ENCODE peak calls at places on chromosome 13, in seven cellular contexts. One of them, this sample, is unnamed.

GRCh38 chr13:93080166-93080565 is 146.4 kb upstream of the GPC6 start:
- DNase-seq in bronchial epithelial cell: no peak
- DNase-seq in AG10803: no peak
- DNase-seq in neural progenitor cell: no peak
- DNase-seq in fibroblast of mammary gland: no peak
- DNase-seq in ascending aorta: no peak
- DNase-seq in heart right ventricle: no peak
- DNase-seq in this sample: no peak

GRCh38 chr13:34671136-34671535 is 270.9 kb upstream of the NBEA start:
- DNase-seq in fibroblast of mammary gland: no peak
- DNase-seq in neural progenitor cell: no peak
- DNase-seq in AG10803: peak
- DNase-seq in ascending aorta: no peak
- DNase-seq in heart right ventricle: no peak
- DNase-seq in bronchial epithelial cell: no peak
- DNase-seq in this sample: no peak

GRCh38 chr13:94987869-94988268 is 275.5 kb upstream of the SOX21 start:
- DNase-seq in bronchial epithelial cell: peak
- DNase-seq in neural progenitor cell: no peak
- DNase-seq in heart right ventricle: no peak
- DNase-seq in ascending aorta: no peak
- DNase-seq in fibroblast of mammary gland: peak
- DNase-seq in AG10803: no peak
- DNase-seq in this sample: no peak

GRCh38 chr13:36752673-36753072 is 66.3 kb upstream of the RFXAP start:
- DNase-seq in bronchial epithelial cell: no peak
- DNase-seq in heart right ventricle: no peak
- DNase-seq in fibroblast of mammary gland: peak
- DNase-seq in AG10803: no peak
- DNase-seq in ascending aorta: no peak
- DNase-seq in neural progenitor cell: no peak
- DNase-seq in this sample: no peak

GRCh38 chr13:89205856-89206255 is 1534.7 kb downstream of the SLITRK5 start:
- DNase-seq in neural progenitor cell: no peak
- DNase-seq in heart right ventricle: no peak
- DNase-seq in fibroblast of mammary gland: no peak
- DNase-seq in bronchial epithelial cell: peak
- DNase-seq in ascending aorta: no peak
- DNase-seq in AG10803: no peak
- DNase-seq in this sample: no peak

GRCh38 chr13:78317030-78317429 is 286.3 kb downstream of the POU4F1 start:
- DNase-seq in fibroblast of mammary gland: no peak
- DNase-seq in bronchial epithelial cell: no peak
- DNase-seq in heart right ventricle: no peak
- DNase-seq in ascending aorta: no peak
- DNase-seq in AG10803: no peak
- DNase-seq in neural progenitor cell: peak
- DNase-seq in this sample: no peak

GRCh38 chr13:43861863-43862262 is 17.7 kb downstream of the CCDC122 start:
- DNase-seq in AG10803: no peak
- DNase-seq in ascending aorta: no peak
- DNase-seq in bronchial epithelial cell: no peak
- DNase-seq in heart right ventricle: no peak
- DNase-seq in fibroblast of mammary gland: no peak
- DNase-seq in neural progenitor cell: no peak
- DNase-seq in this sample: no peak

GRCh38 chr13:59422646-59423045 is 741.1 kb downstream of the DIAPH3 start:
- DNase-seq in bronchial epithelial cell: no peak
- DNase-seq in AG10803: peak
- DNase-seq in fibroblast of mammary gland: no peak
- DNase-seq in ascending aorta: no peak
- DNase-seq in neural progenitor cell: peak
- DNase-seq in heart right ventricle: no peak
- DNase-seq in this sample: no peak

GRCh38 chr13:29878101-29878500 is 27.7 kb upstream of the UBL3 start:
- DNase-seq in AG10803: no peak
- DNase-seq in bronchial epithelial cell: no peak
- DNase-seq in ascending aorta: no peak
- DNase-seq in fibroblast of mammary gland: no peak
- DNase-seq in heart right ventricle: no peak
- DNase-seq in neural progenitor cell: no peak
- DNase-seq in this sample: no peak

GRCh38 chr13:98921786-98922185 is 56.1 kb downstream of the DOCK9 start:
- DNase-seq in AG10803: no peak
- DNase-seq in fibroblast of mammary gland: no peak
- DNase-seq in heart right ventricle: no peak
- DNase-seq in bronchial epithelial cell: no peak
- DNase-seq in neural progenitor cell: no peak
- DNase-seq in ascending aorta: no peak
- DNase-seq in this sample: no peak

GRCh38 chr13:31048521-31048920 is 113.2 kb downstream of the HSPH1 start:
- DNase-seq in AG10803: peak
- DNase-seq in fibroblast of mammary gland: no peak
- DNase-seq in ascending aorta: no peak
- DNase-seq in bronchial epithelial cell: no peak
- DNase-seq in heart right ventricle: no peak
- DNase-seq in neural progenitor cell: peak
- DNase-seq in this sample: no peak

GRCh38 chr13:42769650-42770049 is 11.7 kb upstream of the FAM216B start:
- DNase-seq in heart right ventricle: no peak
- DNase-seq in AG10803: no peak
- DNase-seq in fibroblast of mammary gland: no peak
- DNase-seq in ascending aorta: no peak
- DNase-seq in bronchial epithelial cell: no peak
- DNase-seq in neural progenitor cell: no peak
- DNase-seq in this sample: no peak
- TF ChIP-seq CTCF in heart right ventricle: no peak
- TF ChIP-seq CTCF in AG10803: no peak
- TF ChIP-seq CTCF in fibroblast of mammary gland: peak
- TF ChIP-seq CTCF in ascending aorta: no peak
- TF ChIP-seq CTCF in bronchial epithelial cell: no peak
- TF ChIP-seq CTCF in neural progenitor cell: no peak
- TF ChIP-seq CTCF in this sample: no peak

GRCh38 chr13:28059214-28059613 is 41.2 kb downstream of the FLT3 start:
- DNase-seq in neural progenitor cell: peak
- DNase-seq in AG10803: peak
- DNase-seq in heart right ventricle: no peak
- DNase-seq in fibroblast of mammary gland: peak
- DNase-seq in ascending aorta: no peak
- DNase-seq in bronchial epithelial cell: peak
- DNase-seq in this sample: peak
- TF ChIP-seq CTCF in neural progenitor cell: peak
- TF ChIP-seq CTCF in AG10803: peak
- TF ChIP-seq CTCF in heart right ventricle: peak
- TF ChIP-seq CTCF in fibroblast of mammary gland: peak
- TF ChIP-seq CTCF in ascending aorta: no peak
- TF ChIP-seq CTCF in bronchial epithelial cell: peak
- TF ChIP-seq CTCF in this sample: peak

DNA sequence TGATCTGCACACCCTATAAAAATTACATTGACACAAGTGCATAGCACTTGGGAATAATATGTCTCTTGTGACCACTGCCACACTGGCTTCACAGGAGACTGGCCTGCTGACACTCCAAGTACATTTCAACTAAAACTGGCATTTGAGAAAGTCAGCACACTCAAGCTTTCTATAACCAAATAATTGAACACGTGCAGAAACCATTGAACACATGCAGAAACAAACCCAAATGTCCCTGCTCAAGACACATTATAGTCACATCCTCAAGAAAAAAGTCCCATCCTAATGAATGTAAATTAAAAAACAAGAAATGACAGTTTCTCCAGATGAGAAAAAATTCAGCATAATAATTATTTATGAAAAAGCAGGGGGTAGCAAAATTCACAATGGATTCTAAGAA is 1859.1 kb upstream of the PCDH20 start:
- DNase-seq in bronchial epithelial cell: no peak
- DNase-seq in AG10803: no peak
- DNase-seq in ascending aorta: no peak
- DNase-seq in heart right ventricle: no peak
- DNase-seq in fibroblast of mammary gland: no peak
- DNase-seq in neural progenitor cell: no peak
- DNase-seq in this sample: no peak
- TF ChIP-seq CTCF in bronchial epithelial cell: no peak
- TF ChIP-seq CTCF in AG10803: no peak
- TF ChIP-seq CTCF in ascending aorta: no peak
- TF ChIP-seq CTCF in heart right ventricle: no peak
- TF ChIP-seq CTCF in fibroblast of mammary gland: no peak
- TF ChIP-seq CTCF in neural progenitor cell: no peak
- TF ChIP-seq CTCF in this sample: no peak

GRCh38 chr13:32538621-32539246 is at the start of gene N4BP2L2:
- DNase-seq in neural progenitor cell: peak
- DNase-seq in ascending aorta: peak
- DNase-seq in bronchial epithelial cell: peak
- DNase-seq in heart right ventricle: peak
- DNase-seq in AG10803: peak
- DNase-seq in fibroblast of mammary gland: peak
- DNase-seq in this sample: peak
- TF ChIP-seq CTCF in neural progenitor cell: no peak
- TF ChIP-seq CTCF in ascending aorta: peak
- TF ChIP-seq CTCF in bronchial epithelial cell: peak
- TF ChIP-seq CTCF in heart right ventricle: peak
- TF ChIP-seq CTCF in AG10803: peak
- TF ChIP-seq CTCF in fibroblast of mammary gland: peak
- TF ChIP-seq CTCF in this sample: no peak

GRCh38 chr13:110297771-110298170 is 9.2 kb downstream of the COL4A1 start:
- DNase-seq in heart right ventricle: no peak
- DNase-seq in ascending aorta: no peak
- DNase-seq in neural progenitor cell: no peak
- DNase-seq in bronchial epithelial cell: no peak
- DNase-seq in AG10803: no peak
- DNase-seq in fibroblast of mammary gland: no peak
- DNase-seq in this sample: no peak

GRCh38 chr13:110300090-110300815 is 6.7 kb downstream of the COL4A1 start:
- DNase-seq in heart right ventricle: no peak
- DNase-seq in fibroblast of mammary gland: peak
- DNase-seq in AG10803: no peak
- DNase-seq in ascending aorta: no peak
- DNase-seq in bronchial epithelial cell: no peak
- DNase-seq in neural progenitor cell: no peak
- DNase-seq in this sample: no peak

GRCh38 chr13:110298221-110298565 is 8.8 kb downstream of the COL4A1 start:
- DNase-seq in bronchial epithelial cell: no peak
- DNase-seq in ascending aorta: no peak
- DNase-seq in heart right ventricle: no peak
- DNase-seq in neural progenitor cell: no peak
- DNase-seq in AG10803: no peak
- DNase-seq in fibroblast of mammary gland: no peak
- DNase-seq in this sample: no peak

GRCh38 chr13:110297011-110297410 is 9.9 kb downstream of the COL4A1 start:
- DNase-seq in AG10803: no peak
- DNase-seq in fibroblast of mammary gland: no peak
- DNase-seq in neural progenitor cell: no peak
- DNase-seq in heart right ventricle: no peak
- DNase-seq in bronchial epithelial cell: no peak
- DNase-seq in ascending aorta: no peak
- DNase-seq in this sample: no peak

GRCh38 chr13:110298566-110299321 is 8.2 kb downstream of the COL4A1 start:
- DNase-seq in bronchial epithelial cell: no peak
- DNase-seq in fibroblast of mammary gland: no peak
- DNase-seq in ascending aorta: no peak
- DNase-seq in heart right ventricle: peak
- DNase-seq in neural progenitor cell: no peak
- DNase-seq in AG10803: no peak
- DNase-seq in this sample: no peak
- TF ChIP-seq CTCF in bronchial epithelial cell: no peak
- TF ChIP-seq CTCF in fibroblast of mammary gland: no peak
- TF ChIP-seq CTCF in ascending aorta: no peak
- TF ChIP-seq CTCF in heart right ventricle: no peak
- TF ChIP-seq CTCF in neural progenitor cell: no peak
- TF ChIP-seq CTCF in AG10803: no peak
- TF ChIP-seq CTCF in this sample: no peak

GRCh38 chr13:107222619-107223018 is 654.7 kb upstream of the ARGLU1 start:
- DNase-seq in heart right ventricle: no peak
- DNase-seq in neural progenitor cell: no peak
- DNase-seq in bronchial epithelial cell: no peak
- DNase-seq in ascending aorta: no peak
- DNase-seq in AG10803: no peak
- DNase-seq in fibroblast of mammary gland: no peak
- DNase-seq in this sample: no peak

GRCh38 chr13:107223867-107224266 is 655.9 kb upstream of the ARGLU1 start:
- DNase-seq in neural progenitor cell: no peak
- DNase-seq in ascending aorta: no peak
- DNase-seq in bronchial epithelial cell: no peak
- DNase-seq in AG10803: no peak
- DNase-seq in heart right ventricle: no peak
- DNase-seq in fibroblast of mammary gland: no peak
- DNase-seq in this sample: no peak
- TF ChIP-seq CTCF in neural progenitor cell: no peak
- TF ChIP-seq CTCF in ascending aorta: no peak
- TF ChIP-seq CTCF in bronchial epithelial cell: no peak
- TF ChIP-seq CTCF in AG10803: no peak
- TF ChIP-seq CTCF in heart right ventricle: no peak
- TF ChIP-seq CTCF in fibroblast of mammary gland: no peak
- TF ChIP-seq CTCF in this sample: no peak

DNA sequence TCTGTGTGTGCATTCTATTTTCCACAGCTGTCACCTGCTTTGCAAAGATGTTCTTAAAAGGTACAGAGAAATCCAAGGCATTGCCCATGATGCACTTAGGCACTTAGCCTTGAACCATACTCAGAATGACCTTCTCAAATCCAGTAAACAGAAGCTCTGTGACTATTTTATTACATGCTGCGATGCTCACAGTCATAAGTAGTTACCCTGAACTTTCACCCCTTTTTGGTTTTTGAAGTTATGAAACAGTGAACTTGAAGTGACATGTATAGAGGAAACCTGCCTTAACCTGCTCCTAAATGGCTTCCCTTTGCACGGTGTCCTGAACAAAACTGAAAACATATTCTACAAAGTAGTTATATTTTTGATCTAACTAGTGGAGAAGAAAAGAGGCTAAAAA is 100.4 kb downstream of the SLC10A2 start:
- DNase-seq in fibroblast of mammary gland: no peak
- DNase-seq in heart right ventricle: no peak
- DNase-seq in ascending aorta: no peak
- DNase-seq in bronchial epithelial cell: peak
- DNase-seq in neural progenitor cell: no peak
- DNase-seq in AG10803: no peak
- DNase-seq in this sample: no peak
- TF ChIP-seq CTCF in fibroblast of mammary gland: no peak
- TF ChIP-seq CTCF in heart right ventricle: no peak
- TF ChIP-seq CTCF in ascending aorta: no peak
- TF ChIP-seq CTCF in bronchial epithelial cell: no peak
- TF ChIP-seq CTCF in neural progenitor cell: no peak
- TF ChIP-seq CTCF in AG10803: no peak
- TF ChIP-seq CTCF in this sample: no peak

DNA sequence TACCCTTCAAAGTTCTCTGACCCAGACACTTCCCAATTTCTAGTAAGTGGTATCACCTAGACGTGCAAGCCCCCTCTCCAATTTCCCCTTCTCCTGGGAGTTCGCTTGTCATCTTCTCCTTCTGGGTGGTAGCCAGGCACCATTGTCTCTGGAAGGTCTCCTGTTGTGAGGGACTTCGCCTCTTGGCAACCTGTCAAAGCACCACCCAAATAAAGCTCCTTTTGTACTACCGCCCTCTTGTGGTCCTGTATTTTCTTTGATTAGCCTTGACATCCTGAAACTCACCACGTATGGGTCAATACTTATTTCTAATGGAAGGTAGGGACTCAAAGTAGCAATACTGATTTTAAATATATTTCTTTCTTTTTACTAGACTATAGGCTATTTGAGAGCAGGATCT is 8.2 kb downstream of the GPC5 start:
- DNase-seq in AG10803: peak
- DNase-seq in fibroblast of mammary gland: peak
- DNase-seq in ascending aorta: no peak
- DNase-seq in neural progenitor cell: peak
- DNase-seq in bronchial epithelial cell: peak
- DNase-seq in heart right ventricle: no peak
- DNase-seq in this sample: no peak
- TF ChIP-seq CTCF in AG10803: peak
- TF ChIP-seq CTCF in fibroblast of mammary gland: peak
- TF ChIP-seq CTCF in ascending aorta: no peak
- TF ChIP-seq CTCF in neural progenitor cell: peak
- TF ChIP-seq CTCF in bronchial epithelial cell: peak
- TF ChIP-seq CTCF in heart right ventricle: peak
- TF ChIP-seq CTCF in this sample: peak

GRCh38 chr13:45728759-45729158 is 26.6 kb downstream of the CBY2 start:
- DNase-seq in ascending aorta: no peak
- DNase-seq in neural progenitor cell: peak
- DNase-seq in fibroblast of mammary gland: no peak
- DNase-seq in heart right ventricle: no peak
- DNase-seq in bronchial epithelial cell: peak
- DNase-seq in AG10803: no peak
- DNase-seq in this sample: peak
- TF ChIP-seq CTCF in ascending aorta: no peak
- TF ChIP-seq CTCF in neural progenitor cell: peak
- TF ChIP-seq CTCF in fibroblast of mammary gland: peak
- TF ChIP-seq CTCF in heart right ventricle: no peak
- TF ChIP-seq CTCF in bronchial epithelial cell: peak
- TF ChIP-seq CTCF in AG10803: peak
- TF ChIP-seq CTCF in this sample: peak

This sample was measured in glutamatergic neuron.